ENCODE peak calls at places on chromosome 19, in eight cellular contexts. V, N, Y, U, O, G, E and T are unnamed samples. For H3K4me1, the result is how much of the 10 kb centered on the place peaks cover.

GRCh38 chr19:48508729-48509310 is 2.8 kb downstream of the LMTK3 start:
- DNase-seq in G (no peak), U (no peak), V (no peak), N (no peak), E (no peak), Y (no peak), O (no peak), T (no peak)

GRCh38 chr19:41920878-41921277 is 7.4 kb downstream of the ERFL start:
- DNase-seq in G (no peak), V (no peak), U (no peak), N (no peak), Y (no peak), O (no peak), E (no peak), T (no peak)

GRCh38 chr19:6717441-6717971 is 2.9 kb downstream of the C3 start:
- DNase-seq in O (no peak), E (no peak), N (no peak), G (no peak), Y (no peak), U (no peak), V (no peak), T (no peak)

GRCh38 chr19:6536138-6536671 is 5.4 kb downstream of the TNFSF9 start:
- DNase-seq in Y (peak), V (no peak), U (peak), N (peak), O (no peak), E (peak), G (peak), T (peak)

GRCh38 chr19:38411041-38411712 is 8.3 kb downstream of the FAM98C start:
- DNase-seq in O (no peak), G (no peak), U (no peak), E (no peak), N (no peak), V (no peak), Y (no peak), T (no peak)

GRCh38 chr19:55193481-55193880 is 13.4 kb upstream of the SYT5 start:
- DNase-seq in V (no peak), Y (no peak), O (no peak), U (no peak), E (no peak), N (no peak), G (no peak), T (no peak)

GRCh38 chr19:39166571-39167391 is 30.0 kb upstream of the NCCRP1 start:
- DNase-seq in N (no peak), E (peak), V (peak), Y (peak), U (peak), G (peak), O (peak), T (peak)

GRCh38 chr19:35407619-35408018 is 36.8 kb downstream of the GPR42 start:
- DNase-seq in O (no peak), U (no peak), V (no peak), G (peak), N (no peak), E (no peak), Y (no peak), T (no peak)

GRCh38 chr19:44003461-44004134 is 841 bp downstream of the ZNF230 start:
- DNase-seq in G (no peak), U (peak), E (no peak), N (no peak), V (no peak), Y (peak), O (no peak), T (peak)

GRCh38 chr19:46271488-46272197 is 25.2 kb upstream of the HIF3A start:
- DNase-seq in V (no peak), Y (no peak), E (no peak), O (no peak), U (no peak), G (no peak), N (no peak), T (no peak)

GRCh38 chr19:47305309-47305751 is 4.3 kb upstream of the C5AR1 start:
- DNase-seq in N (peak), Y (peak), O (peak), U (peak), V (peak), G (peak), E (peak), T (peak)

GRCh38 chr19:10230155-10230903 is 802 bp downstream of the S1PR2 start:
- DNase-seq in O (peak), U (no peak), E (peak), Y (peak), N (no peak), G (peak), V (peak), T (peak)

GRCh38 chr19:6577410-6578125 is 13.4 kb downstream of the CD70 start:
- DNase-seq in E (no peak), O (no peak), Y (no peak), G (no peak), N (no peak), U (no peak), V (no peak), T (no peak)

GRCh38 chr19:3660493-3661219 is 34.1 kb upstream of the CACTIN start:
- DNase-seq in G (no peak), E (no peak), U (no peak), N (peak), V (no peak), Y (no peak), O (no peak), T (no peak)

GRCh38 chr19:29715695-29716581 is 877 bp upstream of the C19orf12 start:
- DNase-seq in O (peak), E (no peak), N (peak), U (peak), V (no peak), G (peak), Y (peak), T (no peak)

GRCh38 chr19:29714371-29714952 is 599 bp downstream of the C19orf12 start:
- DNase-seq in U (no peak), N (peak), Y (no peak), G (peak), E (no peak), O (peak), V (no peak), T (no peak)

GRCh38 chr19:29711584-29712132 is 3.4 kb downstream of the C19orf12 start:
- DNase-seq in E (no peak), U (no peak), V (no peak), O (peak), G (no peak), N (no peak), Y (no peak), T (no peak)

GRCh38 chr19:29714953-29715694 is at the start of gene C19orf12:
- DNase-seq in G (peak), U (peak), V (peak), O (peak), N (peak), Y (peak), E (peak), T (peak)

GRCh38 chr19:29712744-29713516 is 2.1 kb downstream of the C19orf12 start:
- DNase-seq in G (no peak), O (no peak), U (no peak), Y (no peak), N (no peak), V (no peak), E (no peak), T (no peak)
- H3K4me1 ChIP-seq in G (under half), O (under half), U (half or more), Y (under half), N (under half), V (under half), E (half or more), T (under half)

GRCh38 chr19:12779162-12779993 is 4.0 kb upstream of the HOOK2 start:
- DNase-seq in Y (peak), U (peak), E (no peak), O (peak), V (peak), G (peak), N (peak), T (no peak)

GRCh38 chr19:12777217-12778019 is 2.1 kb upstream of the HOOK2 start:
- DNase-seq in O (peak), N (peak), V (peak), Y (peak), U (peak), G (peak), E (peak), T (peak)

GRCh38 chr19:12782174-12782423 is 6.7 kb upstream of the HOOK2 start:
- DNase-seq in Y (no peak), O (no peak), G (peak), E (no peak), N (no peak), U (no peak), V (no peak), T (no peak)

GRCh38 chr19:12778020-12778904 is 2.9 kb upstream of the HOOK2 start:
- DNase-seq in O (peak), G (peak), V (peak), U (no peak), N (peak), Y (peak), E (peak), T (peak)

DNA sequence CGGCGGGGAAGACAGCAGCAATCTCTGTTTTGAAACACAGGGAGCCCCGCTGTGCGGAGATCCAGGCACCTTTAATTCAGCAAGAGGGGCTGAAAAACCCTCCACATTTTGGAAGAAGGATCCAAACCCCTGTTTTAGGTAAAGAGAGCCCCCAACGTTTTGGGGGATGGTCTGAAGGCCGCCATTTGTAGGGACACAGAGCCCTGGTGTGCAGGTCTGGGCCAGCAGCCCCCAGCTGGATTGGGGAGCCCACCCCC is 3.5 kb upstream of the HOOK2 start:
- DNase-seq in N (no peak), U (no peak), E (no peak), V (no peak), O (no peak), Y (no peak), G (no peak), T (no peak)
- H3K4me1 ChIP-seq in N (under half), U (half or more), E (half or more), V (under half), O (under half), Y (under half), G (under half), T (half or more)

DNA sequence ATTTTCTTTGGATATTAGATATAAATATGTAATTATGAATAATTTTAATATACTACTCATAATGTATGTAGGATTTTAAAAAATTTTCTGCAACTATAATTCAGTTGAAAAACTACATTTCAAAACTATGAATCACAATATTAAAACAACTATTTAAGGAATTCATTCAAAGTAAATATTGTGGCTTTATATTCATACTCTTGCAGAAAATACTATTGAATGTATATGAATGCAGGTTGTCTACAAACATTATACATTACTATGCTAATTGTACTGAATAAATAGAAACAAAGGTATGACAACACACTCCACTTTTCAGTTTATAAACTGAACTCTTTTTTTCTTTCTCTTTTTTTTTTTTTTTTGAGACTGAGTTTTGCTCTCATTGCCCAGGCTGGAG is 14.2 kb downstream of the ZNF91 start:
- DNase-seq in G (no peak), O (no peak), V (no peak), N (no peak), Y (no peak), U (no peak), E (no peak), T (no peak)
- H3K4me1 ChIP-seq in G (under half), O (under half), V (under half), N (under half), Y (under half), U (under half), E (under half), T (under half)

GRCh38 chr19:2458054-2458453 is 1.3 kb upstream of the LMNB2 start:
- DNase-seq in G (no peak), Y (no peak), E (no peak), U (peak), O (no peak), V (no peak), N (no peak), T (no peak)
- H3K4me1 ChIP-seq in G (under half), Y (under half), E (under half), U (half or more), O (under half), V (under half), N (under half), T (under half)

GRCh38 chr19:34225659-34226015 is 28.7 kb upstream of the GARRE1 start:
- DNase-seq in U (no peak), E (no peak), O (no peak), G (no peak), V (no peak), N (no peak), Y (no peak), T (no peak)
- H3K4me1 ChIP-seq in U (under half), E (under half), O (under half), G (under half), V (under half), N (under half), Y (under half), T (under half)

DNA sequence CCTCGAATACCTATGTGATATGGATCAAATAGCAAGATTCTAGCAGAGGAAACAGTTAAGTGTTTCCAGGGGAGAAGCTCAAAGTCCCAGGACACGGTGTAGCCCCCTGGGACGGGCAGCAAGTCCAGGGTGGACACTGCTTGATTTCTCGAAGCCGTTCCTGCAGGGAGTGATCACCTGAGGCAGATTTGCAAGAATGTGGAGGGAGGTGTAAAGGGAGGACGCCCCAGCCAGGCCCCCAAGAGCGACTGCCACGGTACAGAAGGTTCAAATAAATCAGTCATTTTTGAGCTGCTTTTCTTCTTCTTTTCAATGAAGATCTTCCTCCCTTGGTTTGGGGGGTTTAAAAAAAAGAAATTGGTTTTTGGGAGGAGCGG is 41.4 kb downstream of the KLF2 start:
- DNase-seq in Y (no peak), E (no peak), V (no peak), O (peak), U (no peak), N (no peak), G (no peak), T (peak)
- H3K4me1 ChIP-seq in Y (under half), E (half or more), V (under half), O (under half), U (under half), N (half or more), G (under half), T (half or more)

DNA sequence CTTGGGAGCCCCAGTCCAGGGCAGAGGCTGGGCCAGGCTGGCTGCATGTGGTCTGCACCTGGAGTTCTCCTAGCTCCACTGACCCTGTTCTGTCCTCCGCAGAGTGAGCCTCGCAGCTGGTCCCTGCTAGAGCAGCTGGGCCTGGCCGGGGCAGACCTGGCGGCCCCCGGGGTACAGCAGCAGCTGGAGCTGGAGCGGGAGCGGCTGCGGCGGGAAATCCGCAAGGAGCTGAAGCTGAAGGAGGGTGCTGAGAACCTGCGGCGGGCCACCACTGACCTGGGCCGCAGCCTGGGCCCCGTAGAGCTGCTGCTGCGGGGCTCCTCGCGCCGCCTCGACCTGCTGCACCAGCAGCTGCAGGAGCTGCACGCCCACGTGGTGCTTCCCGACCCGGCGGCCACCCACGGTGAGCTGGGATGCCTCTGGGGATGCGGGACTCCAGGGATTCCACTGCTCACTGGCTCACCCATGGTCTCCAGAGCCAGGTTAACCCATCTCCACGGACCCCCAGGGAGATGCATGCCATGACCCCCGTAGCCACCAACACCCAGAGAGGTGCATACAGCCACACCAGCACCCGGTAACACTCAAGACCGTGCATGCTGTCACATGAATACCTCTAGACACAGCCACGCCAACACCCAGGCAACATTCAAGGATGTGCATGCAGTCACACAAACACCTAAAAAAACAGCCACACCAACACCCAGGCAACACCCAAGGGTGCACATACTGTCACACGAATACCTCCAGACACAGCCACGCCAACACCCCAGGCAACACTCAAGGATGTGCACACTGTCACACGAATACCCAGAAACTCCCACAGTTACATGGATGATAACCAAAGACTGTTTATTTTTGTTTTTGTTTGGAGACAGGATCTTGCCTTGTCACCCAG is 8.2 kb downstream of the PKN1 start:
- DNase-seq in U (no peak), Y (no peak), O (no peak), E (no peak), G (no peak), N (no peak), V (no peak), T (no peak)
- H3K4me1 ChIP-seq in U (under half), Y (under half), O (under half), E (under half), G (under half), N (under half), V (under half), T (under half)

DNA sequence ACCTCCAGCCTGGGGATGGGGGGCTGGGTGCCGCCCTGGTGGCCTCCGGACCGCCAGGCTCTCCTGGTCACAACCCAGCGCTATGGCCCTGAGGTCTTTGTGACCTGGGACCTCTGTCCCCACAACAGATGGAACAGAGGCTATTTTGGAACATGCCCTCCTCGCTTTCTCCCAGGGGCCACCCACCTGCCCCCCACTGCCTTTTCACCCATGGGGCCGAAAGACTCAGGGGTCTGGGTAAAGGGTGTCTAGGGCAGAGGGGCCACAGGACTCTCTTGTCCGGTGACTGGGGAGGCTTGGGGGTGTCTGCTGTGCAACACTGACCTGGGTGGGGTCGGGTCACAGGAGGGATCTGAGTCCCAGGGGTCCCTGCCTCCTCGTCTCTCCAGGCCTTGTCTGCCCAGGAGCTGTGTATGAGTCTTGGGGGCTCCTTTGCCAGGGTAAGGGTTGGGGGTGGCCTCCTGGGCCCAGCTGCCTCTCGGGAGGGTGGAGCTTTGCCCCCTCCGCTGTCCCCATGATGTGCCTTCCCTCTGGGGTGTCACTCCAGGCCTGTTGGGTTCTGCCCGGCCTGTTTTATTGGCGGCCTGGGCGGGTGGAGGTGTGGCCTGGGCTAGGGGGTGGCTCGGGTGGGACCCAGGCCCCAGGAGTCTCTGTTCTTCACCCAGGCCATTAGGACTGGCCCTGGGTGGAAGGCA is 2.0 kb downstream of the ARID3A start:
- DNase-seq in O (no peak), G (no peak), U (no peak), E (no peak), N (no peak), V (peak), Y (no peak), T (no peak)
- H3K4me1 ChIP-seq in O (under half), G (under half), U (half or more), E (half or more), N (under half), V (under half), Y (under half), T (under half)

GRCh38 chr19:40285353-40286234 is 449 bp upstream of the AKT2 start:
- DNase-seq in O (peak), N (peak), V (peak), U (peak), Y (peak), G (peak), E (peak), T (peak)

GRCh38 chr19:40282920-40283319 is 2.2 kb downstream of the AKT2 start:
- DNase-seq in E (no peak), U (no peak), G (no peak), Y (no peak), O (peak), N (peak), V (no peak), T (no peak)

GRCh38 chr19:40284501-40285352 is at the start of gene AKT2:
- DNase-seq in N (peak), Y (no peak), G (peak), O (peak), E (no peak), U (no peak), V (peak), T (no peak)

GRCh38 chr19:40283414-40284250 is 1.5 kb downstream of the AKT2 start:
- DNase-seq in V (no peak), U (peak), G (no peak), O (peak), N (no peak), E (no peak), Y (no peak), T (peak)

GRCh38 chr19:40284251-40284500 is 969 bp downstream of the AKT2 start:
- DNase-seq in N (no peak), V (no peak), G (no peak), Y (no peak), E (no peak), O (no peak), U (no peak), T (no peak)
- H3K4me1 ChIP-seq in N (half or more), V (under half), G (under half), Y (under half), E (half or more), O (under half), U (half or more), T (half or more)